ENCODE peak calls at places on chromosome 6, in six cellular contexts. One of them, this sample, is unnamed.

GRCh38 chr6:27617700-27618689 is 145.1 kb upstream of the ZNF184 start:
- DNase-seq in activated CD4-positive, alpha-beta T cell treated with anti-CD3 and anti-CD28 coated beads, Interleukin-2, amount 10 ng/mL, durations not matched to agents 7 days and 5 days: no peak
- DNase-seq in stromal cell of bone marrow: no peak
- DNase-seq in SK-N-SH: no peak
- DNase-seq in T-helper 2 cell: no peak
- DNase-seq in dermis microvascular lymphatic vessel endothelial cell: peak
- DNase-seq in this sample: no peak

GRCh38 chr6:168937061-168937460 is 316.6 kb downstream of the THBS2 start:
- DNase-seq in stromal cell of bone marrow: no peak
- DNase-seq in SK-N-SH: no peak
- DNase-seq in T-helper 2 cell: no peak
- DNase-seq in dermis microvascular lymphatic vessel endothelial cell: no peak
- DNase-seq in activated CD4-positive, alpha-beta T cell treated with anti-CD3 and anti-CD28 coated beads, Interleukin-2, amount 10 ng/mL, durations not matched to agents 7 days and 5 days: no peak
- DNase-seq in this sample: no peak

GRCh38 chr6:17031961-17032360 is 69.9 kb upstream of the STMND1 start:
- DNase-seq in stromal cell of bone marrow: no peak
- DNase-seq in activated CD4-positive, alpha-beta T cell treated with anti-CD3 and anti-CD28 coated beads, Interleukin-2, amount 10 ng/mL, durations not matched to agents 7 days and 5 days: no peak
- DNase-seq in dermis microvascular lymphatic vessel endothelial cell: no peak
- DNase-seq in T-helper 2 cell: no peak
- DNase-seq in SK-N-SH: no peak
- DNase-seq in this sample: no peak

GRCh38 chr6:150684715-150685459 is 85.2 kb downstream of the PLEKHG1 start:
- DNase-seq in SK-N-SH: no peak
- DNase-seq in activated CD4-positive, alpha-beta T cell treated with anti-CD3 and anti-CD28 coated beads, Interleukin-2, amount 10 ng/mL, durations not matched to agents 7 days and 5 days: no peak
- DNase-seq in T-helper 2 cell: no peak
- DNase-seq in stromal cell of bone marrow: no peak
- DNase-seq in dermis microvascular lymphatic vessel endothelial cell: peak
- DNase-seq in this sample: no peak

GRCh38 chr6:128068110-128068460 is 167.2 kb upstream of the THEMIS start:
- DNase-seq in SK-N-SH: no peak
- DNase-seq in stromal cell of bone marrow: no peak
- DNase-seq in dermis microvascular lymphatic vessel endothelial cell: no peak
- DNase-seq in T-helper 2 cell: no peak
- DNase-seq in activated CD4-positive, alpha-beta T cell treated with anti-CD3 and anti-CD28 coated beads, Interleukin-2, amount 10 ng/mL, durations not matched to agents 7 days and 5 days: no peak
- DNase-seq in this sample: no peak

GRCh38 chr6:125273965-125274364 is 27.8 kb downstream of the HDDC2 start:
- DNase-seq in stromal cell of bone marrow: no peak
- DNase-seq in T-helper 2 cell: no peak
- DNase-seq in SK-N-SH: no peak
- DNase-seq in activated CD4-positive, alpha-beta T cell treated with anti-CD3 and anti-CD28 coated beads, Interleukin-2, amount 10 ng/mL, durations not matched to agents 7 days and 5 days: no peak
- DNase-seq in dermis microvascular lymphatic vessel endothelial cell: peak
- DNase-seq in this sample: no peak

GRCh38 chr6:132669690-132670291 is 10.8 kb upstream of the TAAR1 start:
- DNase-seq in activated CD4-positive, alpha-beta T cell treated with anti-CD3 and anti-CD28 coated beads, Interleukin-2, amount 10 ng/mL, durations not matched to agents 7 days and 5 days: no peak
- DNase-seq in SK-N-SH: peak
- DNase-seq in dermis microvascular lymphatic vessel endothelial cell: peak
- DNase-seq in stromal cell of bone marrow: no peak
- DNase-seq in T-helper 2 cell: no peak
- DNase-seq in this sample: no peak

GRCh38 chr6:7073810-7074525 is 33.8 kb upstream of the RREB1 start:
- DNase-seq in SK-N-SH: no peak
- DNase-seq in T-helper 2 cell: peak
- DNase-seq in stromal cell of bone marrow: no peak
- DNase-seq in activated CD4-positive, alpha-beta T cell treated with anti-CD3 and anti-CD28 coated beads, Interleukin-2, amount 10 ng/mL, durations not matched to agents 7 days and 5 days: peak
- DNase-seq in dermis microvascular lymphatic vessel endothelial cell: no peak
- DNase-seq in this sample: peak

GRCh38 chr6:43948527-43949450 is 178.5 kb downstream of the MRPL14 start:
- DNase-seq in SK-N-SH: no peak
- DNase-seq in stromal cell of bone marrow: no peak
- DNase-seq in activated CD4-positive, alpha-beta T cell treated with anti-CD3 and anti-CD28 coated beads, Interleukin-2, amount 10 ng/mL, durations not matched to agents 7 days and 5 days: no peak
- DNase-seq in T-helper 2 cell: no peak
- DNase-seq in dermis microvascular lymphatic vessel endothelial cell: no peak
- DNase-seq in this sample: no peak

GRCh38 chr6:147287869-147288271 is 83.7 kb downstream of the STXBP5 start:
- DNase-seq in activated CD4-positive, alpha-beta T cell treated with anti-CD3 and anti-CD28 coated beads, Interleukin-2, amount 10 ng/mL, durations not matched to agents 7 days and 5 days: no peak
- DNase-seq in stromal cell of bone marrow: peak
- DNase-seq in SK-N-SH: no peak
- DNase-seq in T-helper 2 cell: no peak
- DNase-seq in dermis microvascular lymphatic vessel endothelial cell: peak
- DNase-seq in this sample: no peak

This sample was measured in activated CD8-positive, alpha-beta T cell treated with anti-CD3 and anti-CD28 coated beads, Interleukin-2, amount 10 ng/mL, durations not matched to agents 7 days and 5 days.